ENCODE peak calls at places on chromosome 13, in five cellular contexts. T, S, A, H and J are unnamed samples.

GRCh38 chr13:61954092-61954491 is 538.4 kb upstream of the PCDH20 start:
- DNase-seq in T (no peak), S (no peak), A (no peak), H (peak), J (no peak)

GRCh38 chr13:109227344-109227940 is 558.9 kb downstream of the IRS2 start:
- DNase-seq in T (no peak), S (no peak), A (no peak), H (no peak), J (no peak)

GRCh38 chr13:72565893-72566292 is 161.5 kb downstream of the MZT1 start:
- DNase-seq in T (no peak), S (peak), A (no peak), H (peak), J (no peak)

GRCh38 chr13:49976314-49977258 is 20.3 kb upstream of the TRIM13 start:
- DNase-seq in T (peak), S (peak), A (peak), H (peak), J (peak)

GRCh38 chr13:35367586-35367985 is 108.9 kb downstream of the MAB21L1 start:
- DNase-seq in T (no peak), S (no peak), A (no peak), H (no peak), J (no peak)

GRCh38 chr13:27919934-27920676 is at the start of gene PDX1:
- DNase-seq in T (no peak), S (no peak), A (no peak), H (peak), J (no peak)

GRCh38 chr13:59447846-59448620 is 715.7 kb downstream of the DIAPH3 start:
- DNase-seq in T (no peak), S (no peak), A (no peak), H (no peak), J (no peak)

GRCh38 chr13:109715902-109716301 is 70.5 kb downstream of the IRS2 start:
- DNase-seq in T (peak), S (no peak), A (no peak), H (peak), J (peak)

GRCh38 chr13:58452123-58452623 is 820.6 kb downstream of the PCDH17 start:
- DNase-seq in T (no peak), S (no peak), A (no peak), H (no peak), J (no peak)

GRCh38 chr13:39952244-39953233 is 297.1 kb downstream of the COG6 start:
- DNase-seq in T (no peak), S (peak), A (peak), H (no peak), J (no peak)

GRCh38 chr13:40345654-40346372 is 320.6 kb downstream of the FOXO1 start:
- DNase-seq in T (no peak), S (no peak), A (peak), H (no peak), J (no peak)

GRCh38 chr13:36420437-36420891 is 11.8 kb upstream of the CCNA1 start:
- DNase-seq in T (peak), S (peak), A (peak), H (peak), J (no peak)